ENCODE peak calls at places on chromosomes 5 and 9, in five cellular contexts. One of them, this sample, is unnamed.

GRCh38 chr9:27638716-27639115 is 65.4 kb upstream of the C9orf72 start:
- DNase-seq in glutamatergic neuron: no peak
- DNase-seq in fibroblast of mammary gland: no peak
- DNase-seq in prostate gland: no peak
- DNase-seq in GM23338: no peak
- DNase-seq in this sample: no peak

GRCh38 chr9:130453487-130453886 is 8.7 kb downstream of the ASS1 start:
- DNase-seq in glutamatergic neuron: no peak
- DNase-seq in fibroblast of mammary gland: peak
- DNase-seq in prostate gland: no peak
- DNase-seq in GM23338: no peak
- DNase-seq in this sample: no peak

GRCh38 chr5:142587354-142587965 is 98.4 kb downstream of the FGF1 start:
- DNase-seq in glutamatergic neuron: peak
- DNase-seq in fibroblast of mammary gland: peak
- DNase-seq in prostate gland: no peak
- DNase-seq in GM23338: peak
- DNase-seq in this sample: peak

GRCh38 chr9:110157812-110158629 is 49.9 kb downstream of the C9orf152 start:
- DNase-seq in glutamatergic neuron: no peak
- DNase-seq in fibroblast of mammary gland: no peak
- DNase-seq in prostate gland: no peak
- DNase-seq in GM23338: peak
- DNase-seq in this sample: no peak

GRCh38 chr5:4817742-4818141 is 322.4 kb upstream of the ADAMTS16 start:
- DNase-seq in glutamatergic neuron: no peak
- DNase-seq in fibroblast of mammary gland: no peak
- DNase-seq in prostate gland: no peak
- DNase-seq in GM23338: no peak
- DNase-seq in this sample: peak

GRCh38 chr5:159214486-159215271 is 5.3 kb upstream of the RNF145 start:
- DNase-seq in glutamatergic neuron: no peak
- DNase-seq in fibroblast of mammary gland: no peak
- DNase-seq in prostate gland: no peak
- DNase-seq in GM23338: peak
- DNase-seq in this sample: no peak

GRCh38 chr5:657570-657969 is 35.6 kb downstream of the TPPP start:
- DNase-seq in glutamatergic neuron: no peak
- DNase-seq in fibroblast of mammary gland: peak
- DNase-seq in prostate gland: no peak
- DNase-seq in GM23338: no peak
- DNase-seq in this sample: no peak

GRCh38 chr5:126562823-126563222 is 32.2 kb downstream of the ALDH7A1 start:
- DNase-seq in glutamatergic neuron: no peak
- DNase-seq in fibroblast of mammary gland: no peak
- DNase-seq in prostate gland: no peak
- DNase-seq in GM23338: no peak
- DNase-seq in this sample: no peak

GRCh38 chr5:171907731-171908343 is 98.6 kb downstream of the FBXW11 start:
- DNase-seq in glutamatergic neuron: peak
- DNase-seq in fibroblast of mammary gland: peak
- DNase-seq in prostate gland: peak
- DNase-seq in GM23338: peak
- DNase-seq in this sample: peak

GRCh38 chr5:149166128-149166527 is 24.8 kb downstream of the ABLIM3 start:
- DNase-seq in glutamatergic neuron: no peak
- DNase-seq in fibroblast of mammary gland: peak
- DNase-seq in prostate gland: no peak
- DNase-seq in GM23338: no peak
- DNase-seq in this sample: no peak

GRCh38 chr5:115873392-115873791 is 31.7 kb downstream of the AP3S1 start:
- DNase-seq in glutamatergic neuron: no peak
- DNase-seq in fibroblast of mammary gland: peak
- DNase-seq in prostate gland: no peak
- DNase-seq in GM23338: no peak
- DNase-seq in this sample: no peak

GRCh38 chr5:115856936-115857524 is 15.3 kb downstream of the AP3S1 start:
- DNase-seq in glutamatergic neuron: no peak
- DNase-seq in fibroblast of mammary gland: no peak
- DNase-seq in prostate gland: no peak
- DNase-seq in GM23338: no peak
- DNase-seq in this sample: no peak

GRCh38 chr9:105503873-105504272 is 54.1 kb upstream of the FKTN start:
- DNase-seq in glutamatergic neuron: no peak
- DNase-seq in fibroblast of mammary gland: peak
- DNase-seq in prostate gland: no peak
- DNase-seq in GM23338: peak
- DNase-seq in this sample: no peak

DNA sequence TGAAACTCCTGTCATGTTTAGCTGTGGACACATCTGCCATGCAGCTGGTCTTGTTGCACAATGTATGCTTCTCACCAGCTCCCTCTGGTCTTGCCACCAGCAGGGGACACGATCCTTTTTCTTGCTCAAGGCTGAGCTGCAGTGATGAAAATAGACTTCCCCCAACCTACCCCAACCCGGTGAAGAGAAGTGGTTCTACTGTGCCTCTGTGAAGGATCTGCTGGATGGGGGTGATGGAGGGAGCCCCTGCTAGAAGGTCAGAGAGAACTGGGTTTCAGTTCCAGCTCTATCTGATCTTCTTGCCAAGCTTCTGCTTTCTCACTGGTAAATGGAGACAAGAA is 185.3 kb upstream of the KLF4 start:
- DNase-seq in glutamatergic neuron: no peak
- DNase-seq in fibroblast of mammary gland: peak
- DNase-seq in prostate gland: no peak
- DNase-seq in GM23338: no peak
- DNase-seq in this sample: no peak
- TF ChIP-seq CTCF in glutamatergic neuron: no peak
- TF ChIP-seq CTCF in fibroblast of mammary gland: no peak
- TF ChIP-seq CTCF in prostate gland: no peak
- TF ChIP-seq CTCF in GM23338: no peak
- TF ChIP-seq CTCF in this sample: no peak

GRCh38 chr9:18911714-18912342 is 121.2 kb downstream of the SAXO1 start:
- DNase-seq in glutamatergic neuron: no peak
- DNase-seq in fibroblast of mammary gland: no peak
- DNase-seq in prostate gland: no peak
- DNase-seq in GM23338: peak
- DNase-seq in this sample: no peak

GRCh38 chr9:18909140-18910018 is 123.6 kb downstream of the SAXO1 start:
- DNase-seq in glutamatergic neuron: no peak
- DNase-seq in fibroblast of mammary gland: no peak
- DNase-seq in prostate gland: no peak
- DNase-seq in GM23338: no peak
- DNase-seq in this sample: no peak

GRCh38 chr9:18910435-18910834 is 122.6 kb downstream of the SAXO1 start:
- DNase-seq in glutamatergic neuron: no peak
- DNase-seq in fibroblast of mammary gland: no peak
- DNase-seq in prostate gland: no peak
- DNase-seq in GM23338: no peak
- DNase-seq in this sample: no peak

GRCh38 chr9:18907927-18908625 is 124.9 kb downstream of the SAXO1 start:
- DNase-seq in glutamatergic neuron: no peak
- DNase-seq in fibroblast of mammary gland: no peak
- DNase-seq in prostate gland: no peak
- DNase-seq in GM23338: no peak
- DNase-seq in this sample: no peak

GRCh38 chr9:18910858-18911257 is 122.2 kb downstream of the SAXO1 start:
- DNase-seq in glutamatergic neuron: no peak
- DNase-seq in fibroblast of mammary gland: no peak
- DNase-seq in prostate gland: no peak
- DNase-seq in GM23338: no peak
- DNase-seq in this sample: no peak
- TF ChIP-seq CTCF in glutamatergic neuron: no peak
- TF ChIP-seq CTCF in fibroblast of mammary gland: no peak
- TF ChIP-seq CTCF in prostate gland: no peak
- TF ChIP-seq CTCF in GM23338: no peak
- TF ChIP-seq CTCF in this sample: no peak

DNA sequence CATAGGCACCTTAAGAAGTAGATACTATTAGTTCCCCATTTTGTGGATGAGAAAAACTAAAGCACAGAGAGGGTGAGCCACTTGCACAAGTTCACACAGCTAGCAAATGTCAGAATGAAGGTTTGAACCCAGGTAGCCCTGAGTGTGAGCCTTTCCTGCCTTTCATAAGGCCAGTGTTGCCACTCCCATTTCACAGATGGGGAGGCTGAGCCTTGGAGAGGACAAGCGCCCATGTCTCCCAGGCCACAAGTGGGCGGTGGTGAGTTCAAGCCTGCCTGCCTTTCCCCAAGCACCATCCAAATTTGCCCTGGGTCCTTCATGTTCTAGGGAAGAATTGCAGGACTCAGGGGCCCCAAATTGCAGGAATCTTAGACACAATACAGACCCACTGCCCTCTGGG is 50.6 kb downstream of the LHX2 start:
- DNase-seq in glutamatergic neuron: no peak
- DNase-seq in fibroblast of mammary gland: no peak
- DNase-seq in prostate gland: no peak
- DNase-seq in GM23338: peak
- DNase-seq in this sample: no peak
- TF ChIP-seq CTCF in glutamatergic neuron: no peak
- TF ChIP-seq CTCF in fibroblast of mammary gland: peak
- TF ChIP-seq CTCF in prostate gland: no peak
- TF ChIP-seq CTCF in GM23338: peak
- TF ChIP-seq CTCF in this sample: no peak

GRCh38 chr5:7078901-7079300 is 317.0 kb upstream of the ADCY2 start:
- DNase-seq in glutamatergic neuron: no peak
- DNase-seq in fibroblast of mammary gland: no peak
- DNase-seq in prostate gland: no peak
- DNase-seq in GM23338: peak
- DNase-seq in this sample: peak
- TF ChIP-seq CTCF in glutamatergic neuron: peak
- TF ChIP-seq CTCF in fibroblast of mammary gland: no peak
- TF ChIP-seq CTCF in prostate gland: peak
- TF ChIP-seq CTCF in GM23338: peak
- TF ChIP-seq CTCF in this sample: peak

DNA sequence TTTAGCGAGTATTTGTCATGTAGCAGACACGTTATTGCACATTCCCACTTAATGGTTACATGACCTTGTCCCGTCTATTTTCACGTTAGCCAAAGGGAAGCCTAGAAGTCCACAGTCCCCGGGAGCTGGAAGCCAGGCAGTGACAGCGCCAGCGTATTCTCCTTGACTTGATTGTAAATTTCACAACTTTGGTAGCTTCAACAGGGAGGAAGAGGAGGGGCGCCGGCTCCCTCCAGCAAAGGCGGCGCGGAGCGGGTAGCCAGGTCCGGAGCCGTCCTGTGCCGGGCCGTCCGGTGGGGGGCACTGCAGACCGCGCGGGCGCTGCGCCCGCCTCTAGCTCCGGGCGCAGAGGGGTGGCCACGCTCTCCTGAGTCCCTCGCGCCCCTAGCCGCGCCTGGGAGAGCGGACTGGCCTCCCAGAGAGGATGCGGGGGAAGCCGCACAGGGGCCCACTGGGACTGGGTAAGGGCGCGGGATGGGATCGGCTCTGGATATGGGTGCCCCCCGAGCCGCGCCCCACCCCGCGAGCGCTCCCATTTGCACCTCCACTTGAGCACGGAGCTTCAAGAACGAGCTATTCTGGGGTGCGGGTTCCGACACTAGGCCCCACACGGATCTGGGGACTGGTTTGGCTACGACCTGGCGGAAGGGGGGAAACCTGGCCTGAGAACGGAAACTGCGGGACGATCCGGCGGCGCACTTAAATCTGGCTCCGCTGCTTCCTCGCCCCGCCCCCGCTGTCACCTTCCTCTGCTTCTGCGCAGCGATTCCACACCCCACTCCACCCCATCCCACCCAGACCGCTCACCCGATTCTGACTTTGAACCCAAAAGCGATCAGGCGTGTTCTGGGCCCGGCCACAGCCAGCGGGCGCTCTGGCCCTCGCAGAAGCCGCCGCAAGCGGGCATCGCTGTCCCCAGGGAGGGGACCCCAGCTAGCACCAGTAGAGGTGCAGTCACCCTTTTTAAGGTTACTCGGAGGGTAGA is 23.8 kb downstream of the KLF4 start:
- DNase-seq in glutamatergic neuron: peak
- DNase-seq in fibroblast of mammary gland: peak
- DNase-seq in prostate gland: peak
- DNase-seq in GM23338: peak
- DNase-seq in this sample: peak
- TF ChIP-seq CTCF in glutamatergic neuron: peak
- TF ChIP-seq CTCF in fibroblast of mammary gland: peak
- TF ChIP-seq CTCF in prostate gland: peak
- TF ChIP-seq CTCF in GM23338: peak
- TF ChIP-seq CTCF in this sample: peak

DNA sequence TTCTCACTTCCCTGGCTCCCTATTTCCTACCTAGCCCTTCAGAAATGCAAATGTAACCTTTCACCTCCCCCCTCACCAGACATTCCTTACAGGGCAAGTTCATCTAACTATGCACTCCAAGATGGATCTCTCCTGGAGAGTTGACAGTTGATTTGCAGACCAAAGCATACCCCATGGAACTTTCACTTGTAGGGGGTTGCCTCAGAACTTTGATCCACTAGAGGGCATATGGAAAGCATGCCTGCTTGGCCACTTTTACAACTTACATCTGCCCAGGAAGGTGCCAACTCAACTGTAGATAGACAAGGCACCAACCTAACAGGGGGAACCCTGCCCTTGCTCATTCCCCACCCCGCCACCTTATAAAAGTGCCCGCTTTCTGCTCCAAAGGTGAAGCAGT is 187.8 kb downstream of the NXNL2 start:
- DNase-seq in glutamatergic neuron: no peak
- DNase-seq in fibroblast of mammary gland: no peak
- DNase-seq in prostate gland: no peak
- DNase-seq in GM23338: peak
- DNase-seq in this sample: no peak
- TF ChIP-seq CTCF in glutamatergic neuron: no peak
- TF ChIP-seq CTCF in fibroblast of mammary gland: peak
- TF ChIP-seq CTCF in prostate gland: no peak
- TF ChIP-seq CTCF in GM23338: peak
- TF ChIP-seq CTCF in this sample: no peak

DNA sequence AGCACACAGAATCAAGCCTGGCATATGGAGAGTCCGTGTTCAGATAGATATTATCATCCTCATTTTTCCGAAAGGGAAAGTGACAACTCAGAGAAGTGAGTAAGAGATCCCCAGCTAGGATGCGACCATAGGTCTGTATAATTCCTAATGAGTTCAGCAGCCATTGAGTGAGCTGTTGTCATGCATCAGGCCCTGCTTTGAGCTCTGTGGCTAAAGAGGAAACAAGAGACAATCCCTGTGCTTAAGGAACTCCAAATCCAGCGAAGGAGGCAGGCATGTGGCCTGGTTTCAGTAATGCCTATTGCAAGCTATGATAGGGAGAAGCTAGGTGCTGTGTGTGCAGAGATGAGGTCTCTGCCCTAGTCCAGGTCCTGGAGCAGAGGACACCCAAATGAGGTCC is 192.9 kb downstream of the ACTL7B start:
- DNase-seq in glutamatergic neuron: no peak
- DNase-seq in fibroblast of mammary gland: no peak
- DNase-seq in prostate gland: no peak
- DNase-seq in GM23338: no peak
- DNase-seq in this sample: no peak
- TF ChIP-seq CTCF in glutamatergic neuron: no peak
- TF ChIP-seq CTCF in fibroblast of mammary gland: no peak
- TF ChIP-seq CTCF in prostate gland: no peak
- TF ChIP-seq CTCF in GM23338: no peak
- TF ChIP-seq CTCF in this sample: no peak

This sample was measured in nephron progenitor cell.